ENCODE peak calls at places on chromosomes 7 and 10, in ten cellular contexts. Q is kidney tubule cell; F is ACHN; J is brain microvascular endothelial cell; R is activated CD8-positive, alpha-beta memory T cell treated with anti-CD3 and anti-CD28 coated beads, Interleukin-2, amount 10 ng/mL, durations not matched to agents 7 days and 5 days; A is EL; M is posterior cingulate gyrus; L is M059J; K is stimulated activated CD4-positive, alpha-beta T cell treated with anti-CD3 and anti-CD28 coated beads, Interleukin-15, amount 100 ng/mL, for 1 hour; O is activated CD4-positive, alpha-beta T cell treated with anti-CD3 and anti-CD28 coated beads, Interleukin-2, amount 50 U/mL, for 24 hours. E is an unnamed sample.

GRCh38 chr10:49781247-49781646 is 19.1 kb upstream of the OGDHL start:
- DNase-seq in J (peak; percentile 38), O (no peak), R (no peak), K (no peak), M (no peak), A (peak; percentile 44), F (no peak), L (peak; percentile 51), Q (peak; percentile 10), E (no peak)

GRCh38 chr7:25456467-25457171 is 228.3 kb upstream of the NPVF start:
- DNase-seq in A (no peak), O (no peak), R (no peak), L (peak; percentile 36), K (no peak), F (no peak), M (no peak), J (no peak), Q (no peak), E (peak; percentile 14)

GRCh38 chr10:37269554-37270256 is 144.3 kb downstream of the ANKRD30A start:
- DNase-seq in Q (no peak), K (no peak), A (no peak), J (no peak), F (no peak), R (no peak), M (no peak), L (no peak), O (no peak), E (no peak)

GRCh38 chr7:103857435-103857834 is 132.0 kb downstream of the RELN start:
- DNase-seq in L (peak; percentile 2), K (no peak), M (no peak), O (no peak), A (no peak), R (no peak), J (no peak), F (no peak), Q (no peak), E (no peak)

GRCh38 chr7:124773938-124774337 is 8.3 kb upstream of the GPR37 start:
- DNase-seq in J (no peak), A (no peak), L (no peak), O (no peak), Q (no peak), R (no peak), K (no peak), F (no peak), M (no peak), E (no peak)

GRCh38 chr7:158386866-158387820 is 200.5 kb downstream of the PTPRN2 start:
- DNase-seq in F (no peak), O (no peak), M (no peak), A (no peak), K (no peak), L (no peak), J (no peak), Q (no peak), R (no peak), E (no peak)

GRCh38 chr10:126063353-126063791 is 167.0 kb downstream of the FANK1 start:
- DNase-seq in L (peak; percentile 98), O (no peak), R (no peak), F (peak; percentile 89), Q (peak; percentile 98), J (peak; percentile 71), A (peak; percentile 86), M (no peak), K (no peak), E (peak; percentile 71)

GRCh38 chr10:1150638-1150955 is 94.4 kb downstream of the WDR37 start:
- DNase-seq in F (no peak), R (peak; percentile 29), J (no peak), O (no peak), L (no peak), A (no peak), Q (peak; percentile 51), K (no peak), M (no peak), E (no peak)

GRCh38 chr7:150968698-150969482 is 9.2 kb downstream of the KCNH2 start:
- DNase-seq in K (no peak), O (no peak), F (no peak), A (no peak), Q (no peak), L (no peak), R (no peak), M (no peak), J (no peak), E (no peak)

GRCh38 chr7:116630932-116631449 is 41.0 kb upstream of the MET start:
- DNase-seq in Q (peak; percentile 98), K (no peak), L (peak; percentile 97), M (no peak), F (peak; percentile 100), J (peak; percentile 91), A (peak; percentile 67), O (no peak), R (no peak), E (peak; percentile 80)

GRCh38 chr10:126734015-126734414 is 63.5 kb upstream of the C10orf90 start:
- DNase-seq in K (no peak), A (peak; percentile 12), M (no peak), Q (no peak), J (no peak), R (no peak), O (no peak), L (no peak), F (no peak), E (peak; percentile 41)

GRCh38 chr10:94403034-94403822 is 887 bp downstream of the TBC1D12 start:
- DNase-seq in A (peak; percentile 78), L (peak; percentile 81), O (no peak), R (no peak), Q (peak; percentile 91), M (peak; percentile 28), F (peak; percentile 83), J (peak; percentile 70), K (no peak), E (peak; percentile 88)

GRCh38 chr7:77238703-77239136 is 39.1 kb upstream of the FGL2 start:
- DNase-seq in Q (no peak), K (no peak), R (no peak), J (no peak), L (no peak), A (no peak), F (no peak), M (no peak), O (no peak), E (no peak)

GRCh38 chr7:141369422-141369821 is 181.8 kb upstream of the AGK start:
- DNase-seq in L (no peak), K (no peak), R (no peak), A (no peak), F (no peak), Q (peak; percentile 34), M (no peak), O (no peak), J (no peak), E (no peak)

GRCh38 chr7:30276203-30276900 is 8.0 kb upstream of the ZNRF2 start:
- DNase-seq in L (peak; percentile 50), R (peak; percentile 73), Q (peak; percentile 47), A (peak; percentile 52), F (peak; percentile 71), O (no peak), K (peak; percentile 7), M (peak; percentile 56), J (peak; percentile 53), E (peak; percentile 60)

E was measured in mesenchymal stem cell.